ENCODE peak calls at places on chromosomes 2 and 18, in seven cellular contexts. G is K562, N is HCT116, K is HepG2, B is SK-N-SH, P is GM12878, D is H1. C is an unnamed sample.

GRCh38 chr2:160869411-160869810 is 290.8 kb upstream of the TANK start:
- DNase-seq in G (no peak), N (no peak), K (no peak), B (no peak), P (no peak), D (no peak), C (no peak)

GRCh38 chr2:129777757-129778607 is 201.5 kb upstream of the RAB6C start:
- DNase-seq in G (no peak), N (no peak), K (no peak), B (no peak), P (no peak), D (no peak), C (no peak)

GRCh38 chr2:42202299-42203008 is 33.3 kb downstream of the EML4 start:
- DNase-seq in G (no peak), N (no peak), K (no peak), B (no peak), P (no peak), D (no peak), C (no peak)

GRCh38 chr18:69820538-69820937 is 127.1 kb downstream of the CD226 start:
- DNase-seq in G (no peak), N (no peak), K (no peak), B (no peak), P (no peak), D (no peak), C (no peak)

GRCh38 chr2:233084488-233084887 is 24.3 kb downstream of the INPP5D start:
- DNase-seq in G (no peak), N (no peak), K (no peak), B (no peak), P (peak), D (no peak), C (no peak)

GRCh38 chr18:31248783-31249521 is 69.0 kb upstream of the DSG1 start:
- DNase-seq in G (no peak), N (no peak), K (no peak), B (no peak), P (no peak), D (no peak), C (no peak)

GRCh38 chr2:239887604-239888003 is 137.5 kb downstream of the NDUFA10 start:
- DNase-seq in G (no peak), N (no peak), K (no peak), B (no peak), P (no peak), D (no peak), C (peak)

GRCh38 chr2:219549619-219550018 is 5.8 kb downstream of the TMEM198 start:
- DNase-seq in G (no peak), N (no peak), K (no peak), B (no peak), P (no peak), D (no peak), C (no peak)

GRCh38 chr18:59874166-59874565 is 25.6 kb upstream of the PMAIP1 start:
- DNase-seq in G (no peak), N (peak), K (peak), B (no peak), P (no peak), D (no peak), C (no peak)

GRCh38 chr2:20218331-20219320 is 6.3 kb downstream of the SDC1 start:
- DNase-seq in G (no peak), N (no peak), K (no peak), B (no peak), P (no peak), D (no peak), C (no peak)

GRCh38 chr2:29749041-29749440 is 172.3 kb downstream of the ALK start:
- DNase-seq in G (no peak), N (peak), K (no peak), B (no peak), P (no peak), D (no peak), C (no peak)

GRCh38 chr2:208265371-208265806 is 666 bp upstream of the PIKFYVE start:
- DNase-seq in G (no peak), N (no peak), K (peak), B (peak), P (no peak), D (no peak), C (no peak)
- TF ChIP-seq JUND in G (no peak), N (no peak), K (no peak), B (no peak), P (no peak), D (no peak), C (no peak)

DNA sequence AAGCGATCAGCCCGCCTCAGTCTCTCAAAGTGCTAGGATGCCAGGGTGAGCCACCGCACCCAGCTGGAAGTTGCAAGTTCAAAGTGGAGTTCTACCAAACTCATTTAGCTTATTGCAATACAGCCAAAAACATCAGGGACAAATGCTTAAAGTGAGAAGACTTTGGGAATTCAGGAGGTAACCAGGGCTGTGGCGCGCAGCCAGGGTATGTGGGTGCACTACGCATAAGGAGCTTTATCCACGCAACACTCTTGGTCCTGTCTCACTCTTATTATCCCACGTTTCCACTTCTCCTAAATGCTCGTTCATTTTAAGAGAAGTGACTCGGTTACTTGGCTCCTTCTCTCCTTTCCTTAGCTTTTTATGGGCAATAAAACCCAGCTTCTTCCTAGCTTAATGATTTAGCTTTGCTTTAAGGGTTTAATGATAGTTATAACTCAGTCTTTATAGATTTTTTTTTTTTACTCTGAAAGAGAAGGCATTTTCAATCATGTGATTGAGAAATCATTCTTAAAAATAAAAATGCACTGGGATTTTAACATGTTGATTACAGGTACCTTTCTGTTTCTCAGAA is 199.8 kb downstream of the KCNE4 start:
- DNase-seq in G (no peak), N (no peak), K (no peak), B (no peak), P (no peak), D (no peak), C (no peak)
- TF ChIP-seq JUND in G (no peak), N (no peak), K (no peak), B (no peak), P (no peak), D (no peak), C (no peak)

DNA sequence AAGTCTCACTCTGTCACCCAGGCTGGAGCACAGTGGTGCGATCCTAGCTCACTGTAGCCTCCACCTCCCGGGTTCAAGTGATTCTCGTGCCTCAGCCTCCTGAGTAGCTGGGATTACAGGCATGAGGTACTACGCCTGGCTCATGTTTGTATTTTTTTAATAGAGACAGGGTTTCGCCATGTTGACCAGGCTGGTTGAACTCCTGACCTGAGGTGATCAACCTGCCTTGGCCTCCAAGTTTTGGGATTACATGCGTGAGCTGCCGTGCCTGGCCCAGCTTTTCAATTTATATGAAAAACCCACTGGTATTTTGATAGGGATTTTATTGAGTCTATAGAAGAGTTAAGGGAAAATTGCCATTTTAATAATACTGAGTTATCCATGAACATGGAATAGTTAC is 63.3 kb downstream of the XRCC5 start:
- DNase-seq in G (no peak), N (no peak), K (no peak), B (no peak), P (no peak), D (no peak), C (no peak)
- TF ChIP-seq JUND in G (no peak), N (no peak), K (no peak), B (no peak), P (no peak), D (no peak), C (no peak)

GRCh38 chr2:95351080-95351915 is 51.2 kb upstream of the FAHD2A start:
- DNase-seq in G (no peak), N (no peak), K (no peak), B (no peak), P (no peak), D (no peak), C (no peak)

GRCh38 chr2:95347681-95348608 is 50.8 kb downstream of the KCNIP3 start:
- DNase-seq in G (no peak), N (no peak), K (no peak), B (no peak), P (no peak), D (no peak), C (no peak)

GRCh38 chr2:95350320-95351079 is 52.0 kb upstream of the FAHD2A start:
- DNase-seq in G (no peak), N (no peak), K (no peak), B (no peak), P (no peak), D (no peak), C (no peak)

GRCh38 chr2:95348609-95349567 is 51.7 kb downstream of the KCNIP3 start:
- DNase-seq in G (no peak), N (no peak), K (no peak), B (no peak), P (no peak), D (no peak), C (no peak)

GRCh38 chr2:95349568-95350319 is 52.6 kb downstream of the KCNIP3 start:
- DNase-seq in G (no peak), N (no peak), K (no peak), B (no peak), P (no peak), D (no peak), C (no peak)
- TF ChIP-seq JUND in G (no peak), N (no peak), K (no peak), B (no peak), P (no peak), D (no peak), C (no peak)

DNA sequence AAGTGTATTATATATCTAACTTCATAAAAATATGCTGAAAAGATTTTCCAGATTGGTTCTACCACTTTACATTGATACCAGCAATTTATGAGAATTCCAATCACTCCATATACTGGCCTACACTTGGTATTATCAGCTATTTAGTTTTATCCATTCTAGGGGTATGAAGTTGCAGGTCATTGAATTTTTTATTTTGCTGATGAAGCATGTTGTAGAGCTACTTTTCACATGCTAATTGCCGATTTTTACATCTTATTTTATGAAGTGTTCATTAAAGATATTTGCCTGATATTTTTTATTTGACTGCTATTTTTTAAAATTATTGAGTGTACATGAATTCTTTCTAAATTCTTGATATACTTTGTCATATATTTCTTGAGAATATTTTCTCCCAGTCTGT is 542.1 kb downstream of the ADCYAP1 start:
- DNase-seq in G (no peak), N (no peak), K (no peak), B (no peak), P (no peak), D (no peak), C (no peak)
- TF ChIP-seq JUND in G (no peak), N (no peak), K (no peak), B (no peak), P (no peak), D (no peak), C (no peak)

C was measured in T47D.